ENCODE peak calls at places on chromosomes 5 and 9, in seven cellular contexts. G, O, C, K, E, I and N are unnamed samples. For H3K79me2 and H3K9me2, the result is how much of the 10 kb centered on the place peaks cover.

GRCh38 chr5:80181618-80182211 is 74.1 kb downstream of the SERINC5 start:
- DNase-seq in G (peak), O (peak), C (peak), K (peak), E (no peak), I (peak), N (peak)

GRCh38 chr5:141681695-141682641 is at the start of gene ARAP3:
- DNase-seq in G (peak), O (no peak), C (no peak), K (peak), E (peak), I (peak), N (peak)

GRCh38 chr5:157735991-157736390 is 4.8 kb downstream of the THG1L start:
- DNase-seq in G (no peak), O (no peak), C (no peak), K (no peak), E (no peak), I (no peak), N (no peak)

GRCh38 chr9:109132473-109133095 is 12.8 kb upstream of the TMEM245 start:
- DNase-seq in G (no peak), O (no peak), C (no peak), K (no peak), E (no peak), I (no peak), N (no peak)

GRCh38 chr5:137611011-137611580 is 112.0 kb upstream of the SPOCK1 start:
- DNase-seq in G (no peak), O (no peak), C (no peak), K (no peak), E (peak), I (no peak), N (no peak)

GRCh38 chr5:138330813-138331448 is 673 bp downstream of the CDC25C start:
- DNase-seq in G (peak), O (no peak), C (no peak), K (no peak), E (peak), I (no peak), N (peak)

GRCh38 chr5:4868140-4868735 is 271.9 kb upstream of the ADAMTS16 start:
- DNase-seq in G (peak), O (peak), C (peak), K (peak), E (peak), I (peak), N (peak)

GRCh38 chr5:24539625-24540024 is 105.2 kb downstream of the CDH10 start:
- DNase-seq in G (peak), O (no peak), C (no peak), K (no peak), E (peak), I (peak), N (no peak)

GRCh38 chr5:82624018-82624417 is 345.9 kb upstream of the RPS23 start:
- DNase-seq in G (no peak), O (no peak), C (no peak), K (no peak), E (no peak), I (no peak), N (no peak)

GRCh38 chr5:142433526-142434321 is 108.9 kb upstream of the SPRY4 start:
- DNase-seq in G (no peak), O (no peak), C (no peak), K (no peak), E (peak), I (no peak), N (no peak)

GRCh38 chr5:175513297-175513696 is 34.9 kb downstream of the SFXN1 start:
- DNase-seq in G (no peak), O (no peak), C (no peak), K (no peak), E (no peak), I (no peak), N (no peak)

GRCh38 chr9:73155968-73156592 is 4.4 kb downstream of the ANXA1 start:
- DNase-seq in G (no peak), O (no peak), C (no peak), K (no peak), E (no peak), I (no peak), N (no peak)
- H3K79me2 ChIP-seq in G (half or more), O (under half), C (under half), K (half or more), E (half or more), I (under half), N (under half)

GRCh38 chr9:76465442-76466298 is 6.7 kb downstream of the GCNT1 start:
- DNase-seq in G (no peak), O (peak), C (no peak), K (no peak), E (no peak), I (no peak), N (no peak)
- H3K4me2 ChIP-seq in G (no peak), O (peak), C (no peak), K (no peak), E (no peak), I (no peak), N (no peak)

DNA sequence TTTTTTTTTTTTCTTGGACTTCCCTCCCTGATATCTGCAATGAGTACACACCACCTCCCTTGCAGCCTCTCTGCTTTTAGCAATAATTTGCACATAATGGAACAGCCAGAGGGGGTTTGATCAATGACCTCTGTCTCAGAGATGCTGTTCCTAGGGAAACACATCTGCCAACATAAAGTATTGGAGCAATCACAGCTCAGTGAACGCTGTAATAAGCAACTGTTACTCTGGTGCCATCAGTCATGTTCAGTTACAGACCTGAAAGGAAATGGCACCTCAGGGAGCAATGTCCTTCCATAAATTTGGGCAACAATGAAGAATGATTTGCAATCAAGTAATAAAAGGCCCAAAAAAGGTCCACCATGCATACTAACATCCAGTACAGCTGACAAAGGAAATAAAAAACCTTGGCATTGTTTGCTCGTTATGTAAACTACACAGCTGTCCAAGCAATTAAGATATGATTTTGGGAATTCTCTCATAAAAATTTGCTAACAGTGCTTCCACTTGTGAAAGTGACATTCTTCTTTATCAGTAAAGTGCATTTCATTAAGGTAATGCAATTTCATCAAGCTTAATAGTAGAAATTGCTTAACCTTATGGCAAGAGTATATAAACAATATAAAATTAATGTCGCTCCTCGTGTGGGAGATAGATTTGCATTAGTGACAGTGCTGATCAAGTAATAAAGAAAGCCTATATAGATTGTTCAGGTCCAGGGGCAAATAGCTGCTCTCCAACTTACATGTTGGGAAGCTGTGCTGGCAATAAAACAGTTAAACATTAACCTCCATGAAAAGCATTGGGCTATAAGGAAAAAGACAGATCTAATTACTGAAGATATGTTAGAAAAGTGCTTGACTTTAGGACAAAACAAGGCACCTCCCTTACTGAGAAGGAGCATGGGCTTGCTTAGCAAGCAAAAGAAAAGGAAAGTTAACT is 167.7 kb downstream of the RASEF start:
- DNase-seq in G (no peak), O (no peak), C (no peak), K (no peak), E (no peak), I (peak), N (no peak)
- H3K9me2 ChIP-seq in G (under half), O (under half), C (under half), K (under half), E (under half), I (under half), N (under half)

DNA sequence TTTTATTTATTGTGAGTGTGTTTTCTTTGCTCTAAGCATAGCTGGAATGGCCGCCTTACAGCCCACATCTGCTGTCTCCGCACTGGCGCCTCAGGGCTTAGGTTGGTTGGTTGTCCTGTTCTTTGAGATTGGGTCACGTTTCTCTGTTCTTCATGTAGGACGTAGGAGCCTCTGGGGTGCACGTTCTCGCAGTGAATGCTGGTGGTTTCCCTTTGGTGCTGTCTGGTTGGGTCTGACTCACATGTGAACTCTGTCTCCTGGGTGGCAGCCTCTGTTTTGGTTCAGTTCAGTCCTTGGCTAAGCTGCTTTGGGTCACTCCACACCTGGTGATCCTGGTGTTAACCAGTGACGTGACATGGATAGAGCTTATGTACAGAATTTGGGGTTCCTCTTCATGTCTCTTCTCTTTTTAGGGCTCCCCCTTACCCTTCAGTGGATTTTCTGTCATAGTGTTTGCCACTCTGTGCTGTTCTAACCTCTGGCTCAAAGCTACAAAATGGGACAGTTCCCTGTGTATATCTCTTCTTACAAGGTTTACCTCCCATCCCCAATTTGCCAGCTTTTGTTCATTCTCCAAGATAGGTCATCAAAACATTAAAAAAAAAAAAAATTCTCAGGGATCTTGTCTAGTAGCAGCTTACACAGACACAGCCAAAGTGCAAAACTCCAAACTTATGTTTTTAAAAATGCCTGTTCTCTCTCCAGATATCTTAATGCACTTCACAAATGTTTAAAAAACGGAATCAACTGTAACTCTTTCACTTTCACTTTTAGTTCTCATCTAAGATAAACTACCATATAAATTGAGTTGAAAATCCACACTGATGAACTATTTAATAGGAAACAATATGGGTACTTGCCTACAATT is 12.8 kb upstream of the LPCAT1 start:
- DNase-seq in G (no peak), O (peak), C (peak), K (no peak), E (peak), I (no peak), N (no peak)
- H3K79me2 ChIP-seq in G (under half), O (under half), C (under half), K (under half), E (under half), I (under half), N (under half)

GRCh38 chr5:2012885-2013284 is 130.2 kb upstream of the IRX4 start:
- DNase-seq in G (no peak), O (no peak), C (no peak), K (no peak), E (no peak), I (no peak), N (no peak)
- H3K4me2 ChIP-seq in G (no peak), O (no peak), C (no peak), K (no peak), E (no peak), I (no peak), N (no peak)

GRCh38 chr9:82891321-82891720 is 171.6 kb downstream of the RASEF start:
- DNase-seq in G (no peak), O (no peak), C (no peak), K (no peak), E (no peak), I (no peak), N (no peak)

GRCh38 chr9:82890401-82890800 is 172.5 kb downstream of the RASEF start:
- DNase-seq in G (no peak), O (no peak), C (no peak), K (no peak), E (no peak), I (no peak), N (no peak)

GRCh38 chr9:82890865-82891264 is 172.1 kb downstream of the RASEF start:
- DNase-seq in G (no peak), O (no peak), C (no peak), K (no peak), E (no peak), I (no peak), N (no peak)

GRCh38 chr9:82893549-82893948 is 169.4 kb downstream of the RASEF start:
- DNase-seq in G (no peak), O (no peak), C (no peak), K (no peak), E (no peak), I (no peak), N (no peak)
- H3K9me2 ChIP-seq in G (under half), O (under half), C (under half), K (under half), E (under half), I (under half), N (under half)

GRCh38 chr5:55300890-55301289 is 6.6 kb downstream of the DHX29 start:
- DNase-seq in G (no peak), O (no peak), C (no peak), K (no peak), E (no peak), I (no peak), N (no peak)
- H3K79me2 ChIP-seq in G (half or more), O (half or more), C (half or more), K (half or more), E (half or more), I (half or more), N (under half)